ENCODE peak calls at places on chromosomes 16 and 17, in five cellular contexts. J is AG10803, R is neuronal stem cell, H is BJ, E is mucosa of gallbladder. W is an unnamed sample.

GRCh38 chr17:72466199-72466598 is 345.4 kb downstream of the SOX9 start:
- DNase-seq in R (no peak), H (peak), E (no peak), J (peak), W (no peak)

GRCh38 chr16:3637371-3637923 is 17.0 kb upstream of the DNASE1 start:
- DNase-seq in R (no peak), H (no peak), E (peak), J (peak), W (no peak)

GRCh38 chr17:83125515-83126274 is 46.3 kb downstream of the METRNL start:
- DNase-seq in R (no peak), H (no peak), E (no peak), J (peak), W (peak)

GRCh38 chr17:60748232-60748631 is 70.6 kb downstream of the BCAS3 start:
- DNase-seq in J (no peak), E (no peak), H (no peak), R (no peak), W (no peak)

GRCh38 chr17:42182927-42183734 is 2.1 kb downstream of the HCRT start:
- DNase-seq in J (peak), H (no peak), R (no peak), E (no peak), W (no peak)

GRCh38 chr17:82930924-82931695 is 91.3 kb upstream of the ZNF750 start:
- DNase-seq in H (no peak), E (no peak), J (no peak), R (no peak), W (peak)

GRCh38 chr17:42378597-42379594 is 9.3 kb downstream of the STAT3 start:
- DNase-seq in H (no peak), J (peak), E (no peak), R (no peak), W (no peak)

GRCh38 chr17:45425125-45425983 is 7.3 kb downstream of the ARHGAP27 start:
- DNase-seq in E (peak), J (peak), R (no peak), H (no peak), W (no peak)

GRCh38 chr17:68389041-68389440 is 68.3 kb downstream of the WIPI1 start:
- DNase-seq in J (no peak), R (no peak), E (no peak), H (no peak), W (no peak)

GRCh38 chr16:15672514-15673167 is 22.6 kb downstream of the NDE1 start:
- DNase-seq in E (peak), R (no peak), J (peak), H (peak), W (peak)